ENCODE peak calls at places on chromosomes 4 and X, in ten cellular contexts. P is GM23338, S is ascending aorta, D is PC-3, Z is body of pancreas, G is heart right ventricle, T is PC-9, E is colonic mucosa, I is Peyer's patch, O is thoracic aorta. J is an unnamed sample. For H3K4me1, the result is how much of the 10 kb centered on the place peaks cover.

GRCh38 chr4:176198316-176198903 is 3.0 kb upstream of the SPATA4 start:
- DNase-seq in P (peak), S (no peak), D (no peak), Z (no peak), G (no peak), T (no peak), E (no peak), I (no peak), O (no peak), J (no peak)

GRCh38 chr4:122476126-122476525 is 19.6 kb upstream of the IL2 start:
- DNase-seq in P (no peak), S (no peak), D (no peak), Z (no peak), G (no peak), T (no peak), E (no peak), I (no peak), O (no peak), J (no peak)

GRCh38 chrX:40179333-40179732 is 81.6 kb upstream of the BCOR start:
- DNase-seq in P (no peak), S (no peak), D (no peak), Z (no peak), G (no peak), T (no peak), E (no peak), I (no peak), O (no peak), J (no peak)

GRCh38 chr4:41644288-41644914 is 104.1 kb downstream of the PHOX2B start:
- DNase-seq in P (peak), S (no peak), D (no peak), Z (peak), G (peak), T (no peak), E (peak), I (peak), O (no peak), J (no peak)

GRCh38 chr4:142331132-142331531 is 515.0 kb downstream of the INPP4B start:
- DNase-seq in P (no peak), S (no peak), D (no peak), Z (peak), G (peak), T (no peak), E (no peak), I (no peak), O (no peak), J (no peak)

GRCh38 chr4:120055167-120055566 is 11.5 kb downstream of the MAD2L1 start:
- DNase-seq in P (no peak), S (no peak), D (no peak), Z (no peak), G (no peak), T (no peak), E (no peak), I (no peak), O (no peak), J (no peak)

GRCh38 chrX:47743504-47743903 is 84.5 kb upstream of the UXT start:
- DNase-seq in P (no peak), S (no peak), D (no peak), Z (no peak), G (no peak), T (no peak), E (no peak), I (no peak), O (no peak), J (no peak)

GRCh38 chr4:149933120-149933519 is 117.5 kb upstream of the IQCM start:
- DNase-seq in P (no peak), S (no peak), D (no peak), Z (no peak), G (no peak), T (no peak), E (no peak), I (no peak), O (no peak), J (no peak)

GRCh38 chr4:17203767-17204166 is 305.3 kb upstream of the LDB2 start:
- DNase-seq in P (no peak), S (no peak), D (no peak), Z (no peak), G (no peak), T (no peak), E (no peak), I (no peak), O (no peak), J (no peak)

GRCh38 chrX:77788050-77788449 is 2.0 kb upstream of the ATRX start:
- DNase-seq in P (peak), S (no peak), D (no peak), Z (peak), G (no peak), T (no peak), E (peak), I (no peak), O (no peak), J (peak)

GRCh38 chrX:9529223-9529622 is 64.4 kb downstream of the TBL1X start:
- DNase-seq in P (peak), S (no peak), D (no peak), Z (no peak), G (no peak), T (no peak), E (no peak), I (no peak), O (no peak), J (no peak)
- H3K4me1 ChIP-seq in P (under half), S (under half), D (under half), Z (under half), G (under half), T (under half), E (under half), I (under half), O (under half), J (under half)

GRCh38 chrX:154595559-154595958 is 10.6 kb downstream of the CTAG1A start:
- DNase-seq in P (no peak), S (no peak), D (peak), Z (no peak), G (no peak), T (peak), E (no peak), I (no peak), O (no peak), J (no peak)

GRCh38 chrX:154598656-154599055 is 13.7 kb downstream of the CTAG1A start:
- DNase-seq in P (no peak), S (no peak), D (no peak), Z (no peak), G (no peak), T (no peak), E (no peak), I (no peak), O (no peak), J (no peak)

GRCh38 chrX:154596290-154596929 is 11.5 kb downstream of the CTAG1A start:
- DNase-seq in P (peak), S (no peak), D (peak), Z (peak), G (no peak), T (peak), E (no peak), I (no peak), O (no peak), J (no peak)

GRCh38 chrX:154599531-154599930 is 14.6 kb downstream of the CTAG1A start:
- DNase-seq in P (no peak), S (no peak), D (no peak), Z (no peak), G (no peak), T (no peak), E (no peak), I (no peak), O (no peak), J (no peak)

GRCh38 chrX:154597221-154597620 is 12.3 kb downstream of the CTAG1A start:
- DNase-seq in P (no peak), S (no peak), D (no peak), Z (no peak), G (no peak), T (no peak), E (no peak), I (no peak), O (no peak), J (no peak)
- H3K4me3 ChIP-seq in P (no peak), S (no peak), D (no peak), Z (no peak), G (no peak), T (no peak), E (no peak), I (no peak), O (no peak), J (no peak)

DNA sequence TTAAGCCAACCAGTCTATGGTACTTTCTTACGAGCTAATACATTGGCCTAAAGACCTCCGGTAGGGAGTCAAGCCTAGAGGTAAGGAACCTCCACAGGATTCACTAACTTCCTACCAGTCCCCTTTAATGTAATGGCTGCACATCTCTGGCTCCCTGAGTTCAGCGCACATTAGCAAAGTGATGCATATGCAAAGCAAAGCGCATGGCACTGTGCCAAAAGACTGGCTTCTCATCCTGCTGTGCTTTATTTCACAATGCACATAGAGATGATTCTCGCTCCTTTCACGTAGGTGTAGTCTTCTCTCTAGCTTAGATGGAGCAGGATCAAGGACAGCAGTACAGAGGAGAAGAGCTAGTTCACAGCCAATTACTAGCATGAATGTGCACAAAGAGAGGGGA is 14.6 kb upstream of the CLTRN start:
- DNase-seq in P (no peak), S (no peak), D (no peak), Z (no peak), G (no peak), T (no peak), E (no peak), I (no peak), O (no peak), J (no peak)
- H3K4me1 ChIP-seq in P (under half), S (under half), D (under half), Z (under half), G (under half), T (under half), E (under half), I (under half), O (under half), J (under half)

DNA sequence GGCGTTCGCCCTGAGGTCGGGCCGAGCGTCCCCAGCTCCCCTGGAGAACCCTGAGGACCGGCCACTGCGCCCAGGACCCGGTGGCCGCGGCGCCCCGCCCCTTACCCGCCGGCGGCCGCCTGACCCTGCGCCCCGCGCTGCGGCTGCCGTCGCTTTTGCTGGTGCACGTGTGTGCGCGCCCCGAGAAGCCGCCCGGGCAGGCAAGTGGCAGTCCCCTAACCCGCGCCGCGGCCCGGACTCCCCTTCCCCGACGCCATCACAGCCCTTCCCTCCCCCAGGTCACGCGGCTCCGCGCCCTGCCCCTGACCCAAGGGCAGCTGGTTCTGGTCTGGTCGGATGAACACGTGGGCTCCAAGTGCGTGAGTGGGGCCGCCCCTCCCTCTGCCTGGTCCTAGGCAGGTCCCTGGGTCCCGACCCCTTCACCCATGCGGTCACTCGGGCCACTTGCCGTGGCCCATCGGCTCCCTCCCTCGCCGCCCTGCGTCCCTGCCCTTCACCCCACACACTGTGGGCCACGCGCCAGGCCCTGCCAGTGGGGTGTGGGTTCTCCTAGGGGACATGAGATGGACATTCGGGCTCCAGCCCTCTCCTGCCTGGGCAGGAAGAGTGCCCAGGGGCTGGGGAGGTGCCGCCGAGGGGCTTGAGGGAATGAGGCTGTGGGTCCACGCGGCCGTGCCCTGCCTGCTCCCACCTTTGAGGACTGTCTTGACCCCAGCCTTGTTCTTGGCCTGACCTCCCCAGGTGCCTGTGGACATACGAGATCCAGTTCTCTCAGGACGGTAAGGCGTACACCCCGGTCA is 8.0 kb upstream of the FGFRL1 start:
- DNase-seq in P (peak), S (no peak), D (no peak), Z (no peak), G (no peak), T (no peak), E (no peak), I (no peak), O (no peak), J (no peak)
- H3K4me3 ChIP-seq in P (peak), S (peak), D (no peak), Z (no peak), G (no peak), T (no peak), E (no peak), I (no peak), O (no peak), J (no peak)

GRCh38 chr4:8303485-8304281 is 34.1 kb downstream of the HTRA3 start:
- DNase-seq in P (no peak), S (no peak), D (peak), Z (no peak), G (no peak), T (no peak), E (no peak), I (peak), O (no peak), J (no peak)
- H3K4me1 ChIP-seq in P (under half), S (under half), D (under half), Z (under half), G (under half), T (under half), E (under half), I (under half), O (under half), J (under half)

GRCh38 chr4:2837110-2837903 is 6.3 kb upstream of the ADD1 start:
- DNase-seq in P (peak), S (no peak), D (no peak), Z (no peak), G (peak), T (no peak), E (no peak), I (peak), O (no peak), J (no peak)
- H3K4me3 ChIP-seq in P (no peak), S (peak), D (no peak), Z (no peak), G (peak), T (no peak), E (no peak), I (no peak), O (peak), J (peak)

GRCh38 chr4:10108391-10108790 is 8.2 kb downstream of the WDR1 start:
- DNase-seq in P (no peak), S (no peak), D (no peak), Z (no peak), G (no peak), T (no peak), E (no peak), I (no peak), O (no peak), J (no peak)
- H3K4me1 ChIP-seq in P (under half), S (half or more), D (half or more), Z (under half), G (half or more), T (under half), E (under half), I (under half), O (half or more), J (half or more)

DNA sequence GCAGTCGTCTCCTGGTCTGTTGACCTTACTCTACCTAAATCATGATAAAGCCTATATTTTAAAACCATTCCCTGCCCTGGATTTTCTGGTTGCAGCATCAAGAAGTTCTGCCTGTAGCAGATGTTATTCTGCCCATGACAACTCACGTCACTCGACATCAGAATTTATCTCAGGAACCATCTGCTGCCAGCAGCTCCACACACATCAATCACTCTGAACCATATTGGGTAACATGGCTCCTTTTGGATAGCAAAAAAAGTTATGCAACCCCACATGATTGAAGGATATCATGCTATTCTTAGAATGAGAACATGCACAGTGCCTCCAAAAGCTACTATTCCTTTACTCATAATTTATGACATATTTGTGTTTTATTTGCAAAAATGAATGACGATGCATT is 341.4 kb downstream of the DHRSX start:
- DNase-seq in P (no peak), S (no peak), D (no peak), Z (no peak), G (no peak), T (no peak), E (no peak), I (no peak), O (no peak), J (no peak)
- H3K4me3 ChIP-seq in P (no peak), S (no peak), D (no peak), Z (no peak), G (no peak), T (no peak), E (no peak), I (no peak), O (no peak), J (no peak)

DNA sequence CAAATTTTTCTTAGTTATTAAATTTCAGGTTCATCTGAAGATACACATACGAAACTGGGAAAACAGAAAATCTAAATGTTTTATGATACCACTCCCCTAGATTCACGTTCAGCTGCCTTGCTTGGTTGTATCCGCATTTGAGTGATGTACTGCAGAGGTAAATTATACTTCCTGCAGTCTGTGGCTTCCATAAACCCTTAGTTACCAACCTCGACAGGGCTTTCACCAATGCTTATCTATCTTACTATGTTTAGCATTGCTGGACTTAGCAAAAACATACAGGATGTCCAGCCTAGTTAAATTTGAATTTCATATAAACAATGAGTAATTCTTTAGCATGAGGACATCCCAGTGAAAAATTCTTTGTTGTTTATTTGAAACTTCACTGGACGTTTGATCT is 108.8 kb downstream of the TMA16 start:
- DNase-seq in P (no peak), S (no peak), D (no peak), Z (no peak), G (no peak), T (no peak), E (no peak), I (no peak), O (no peak), J (no peak)
- H3K4me1 ChIP-seq in P (under half), S (under half), D (under half), Z (under half), G (under half), T (under half), E (under half), I (under half), O (under half), J (under half)